ENCODE peak calls at places on chromosome 14, in four cellular contexts. B is mucosa of descending colon, M is fibroblast of lung, E is GM23338. H is an unnamed sample.

GRCh38 chr14:79051009-79051710 is 881.0 kb downstream of the NRXN3 start:
- DNase-seq in B (no peak), E (no peak), M (no peak), H (no peak)

GRCh38 chr14:79328863-79329262 is 882.4 kb downstream of the DIO2 start:
- DNase-seq in E (no peak), M (peak; percentile 17), B (no peak), H (peak; percentile 30)

GRCh38 chr14:94665121-94665520 is 52.9 kb downstream of the SERPINA3 start:
- DNase-seq in M (peak; percentile 32), B (no peak), E (no peak), H (peak; percentile 60)

GRCh38 chr14:50070840-50071548 is 45.4 kb downstream of the VCPKMT start:
- DNase-seq in M (no peak), B (no peak), E (no peak), H (no peak)

GRCh38 chr14:101153691-101154090 is 250.2 kb upstream of the RTL1 start:
- DNase-seq in E (no peak), M (no peak), B (no peak), H (no peak)

GRCh38 chr14:79016828-79017505 is 846.8 kb downstream of the NRXN3 start:
- DNase-seq in M (peak; percentile 77), B (no peak), E (no peak), H (peak; percentile 95)

GRCh38 chr14:34616360-34616759 is 13.6 kb downstream of the SNX6 start:
- DNase-seq in B (no peak), E (no peak), M (no peak), H (no peak)

GRCh38 chr14:101734241-101734847 is 27.2 kb upstream of the PPP2R5C start:
- DNase-seq in M (no peak), E (no peak), B (peak; percentile 40), H (no peak)

GRCh38 chr14:51501746-51502145 is 150.0 kb upstream of the FRMD6 start:
- DNase-seq in E (no peak), B (no peak), M (no peak), H (no peak)

GRCh38 chr14:93951798-93952540 is 24.4 kb downstream of the ASB2 start:
- DNase-seq in B (no peak), M (no peak), E (no peak), H (no peak)

GRCh38 chr14:54683882-54684794 is 117.2 kb downstream of the SAMD4A start:
- DNase-seq in E (peak; percentile 77), M (peak; percentile 78), B (no peak), H (peak; percentile 81)

GRCh38 chr14:20686386-20687143 is 2.0 kb upstream of the ANG start:
- DNase-seq in M (peak; percentile 4), B (no peak), E (no peak), H (no peak)

GRCh38 chr14:80216818-80217217 is 5.5 kb upstream of the DIO2 start:
- DNase-seq in B (no peak), E (no peak), M (no peak), H (peak; percentile 28)

GRCh38 chr14:49999216-49999761 is 106.4 kb downstream of the ARF6 start:
- DNase-seq in B (peak; percentile 93), M (peak; percentile 69), E (no peak), H (peak; percentile 83)

GRCh38 chr14:75306917-75307699 is 28.5 kb downstream of the FOS start:
- DNase-seq in B (no peak), E (peak; percentile 41), M (no peak), H (peak; percentile 56)

GRCh38 chr14:80781968-80782367 is 159.6 kb downstream of the CEP128 start:
- DNase-seq in B (no peak), M (no peak), E (no peak), H (peak; percentile 53)

GRCh38 chr14:106802413-106803364 is 1276.3 kb downstream of the TMEM121 start:
- DNase-seq in B (peak; percentile 51), M (no peak), E (no peak), H (no peak)

GRCh38 chr14:20631821-20632389 is 9.6 kb downstream of the OR6S1 start:
- DNase-seq in E (peak; percentile 68), B (peak; percentile 77), M (peak; percentile 53), H (peak; percentile 69)

GRCh38 chr14:64089920-64090319 is 204.3 kb downstream of the ESR2 start:
- DNase-seq in E (peak; percentile 79), B (no peak), M (peak; percentile 20), H (no peak)

GRCh38 chr14:22488522-22489246 is 100.3 kb downstream of the DAD1 start:
- DNase-seq in M (no peak), B (no peak), E (no peak), H (no peak)

GRCh38 chr14:67241416-67242362 is at the start of gene PALS1:
- DNase-seq in E (peak; percentile 70), M (peak; percentile 76), B (no peak), H (peak; percentile 91)

GRCh38 chr14:45377201-45377600 is 124.2 kb upstream of the MIS18BP1 start:
- DNase-seq in M (no peak), B (no peak), E (no peak), H (no peak)

GRCh38 chr14:40656301-40656700 is 950.4 kb upstream of the LRFN5 start:
- DNase-seq in M (no peak), B (no peak), E (no peak), H (no peak)

GRCh38 chr14:20714593-20715250 is 26.2 kb downstream of the ANG start:
- DNase-seq in M (peak; percentile 44), B (peak; percentile 75), E (no peak), H (peak; percentile 88)

GRCh38 chr14:63186453-63186852 is 17.8 kb upstream of the RHOJ start:
- DNase-seq in M (peak; percentile 84), E (no peak), B (no peak), H (peak; percentile 82)

GRCh38 chr14:70707138-70708038 is 65.7 kb downstream of the TTC9 start:
- DNase-seq in M (no peak), B (no peak), E (peak; percentile 30), H (peak; percentile 89)

GRCh38 chr14:32417956-32418552 is 89.0 kb downstream of the AKAP6 start:
- DNase-seq in E (no peak), M (peak; percentile 64), B (no peak), H (peak; percentile 70)

GRCh38 chr14:78721756-78722455 is 551.7 kb downstream of the NRXN3 start:
- DNase-seq in B (no peak), M (no peak), E (no peak), H (no peak)

GRCh38 chr14:72574687-72575086 is 319.2 kb downstream of the DPF3 start:
- DNase-seq in M (no peak), B (no peak), E (no peak), H (no peak)

GRCh38 chr14:54348001-54348611 is 48.7 kb upstream of the CDKN3 start:
- DNase-seq in M (peak; percentile 64), B (no peak), E (peak; percentile 88), H (peak; percentile 70)

GRCh38 chr14:101504096-101504948 is 57.0 kb upstream of the DIO3 start:
- DNase-seq in B (no peak), M (no peak), E (no peak), H (no peak)

GRCh38 chr14:54253195-54253947 is 143.4 kb upstream of the CDKN3 start:
- DNase-seq in B (no peak), M (peak; percentile 63), E (no peak), H (peak; percentile 82)

GRCh38 chr14:100578552-100578951 is 8.7 kb downstream of the BEGAIN start:
- DNase-seq in E (no peak), M (peak; percentile 10), B (no peak), H (peak; percentile 27)

GRCh38 chr14:37116933-37117844 is 55.2 kb downstream of the SLC25A21 start:
- DNase-seq in B (no peak), E (peak; percentile 32), M (peak; percentile 73), H (peak; percentile 91)
- TF ChIP-seq CTCF in B (no peak), E (peak; percentile 50), M (peak; percentile 49), H (peak; percentile 78)

DNA sequence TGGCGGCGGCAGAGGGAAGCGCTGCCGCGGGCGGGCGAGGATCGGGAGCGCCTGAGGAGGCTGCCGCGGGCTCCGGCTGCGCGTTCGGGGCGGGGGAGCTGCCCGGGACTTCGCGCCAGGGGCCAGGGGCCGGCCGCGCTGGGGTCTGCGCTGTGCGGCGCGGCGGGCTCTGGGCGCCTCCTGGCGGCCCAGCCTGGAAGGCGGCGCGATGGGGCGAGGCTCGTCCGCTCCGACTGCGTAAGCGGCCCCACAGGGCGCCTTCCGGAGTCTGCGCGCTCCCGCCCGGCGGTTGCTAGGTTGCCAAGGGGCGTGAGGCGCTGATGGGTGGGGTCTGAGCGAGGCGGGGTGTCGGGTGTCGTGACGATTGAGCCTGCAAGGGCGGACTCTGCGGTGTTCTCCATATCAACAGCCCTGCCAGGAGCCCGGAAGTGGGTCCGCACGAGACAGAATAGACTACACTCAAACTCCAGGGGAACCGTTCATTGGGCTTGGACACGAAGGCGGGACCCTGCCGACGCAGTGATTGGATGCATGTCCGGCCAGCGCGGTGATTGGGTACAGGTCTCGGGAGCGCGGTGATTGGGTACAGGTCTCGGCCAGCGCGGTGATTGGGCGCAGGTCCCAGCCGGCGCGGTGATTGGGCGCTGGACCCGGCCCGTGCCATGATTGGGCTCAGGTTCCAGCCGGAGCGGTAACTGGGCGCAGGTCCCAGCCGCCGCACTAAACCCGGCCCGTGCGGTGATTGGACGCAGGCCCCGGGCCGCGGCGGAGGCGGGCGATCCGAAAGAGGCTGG is at the start of gene TEDC1:
- DNase-seq in B (peak; percentile 100), E (peak; percentile 99), M (peak; percentile 100), H (peak; percentile 100)
- TF ChIP-seq CTCF in B (peak; percentile 94), E (peak; percentile 69), M (peak; percentile 44), H (peak; percentile 56)

GRCh38 chr14:55867726-55868125 is 250.5 kb upstream of the PELI2 start:
- DNase-seq in B (no peak), E (no peak), M (no peak), H (peak; percentile 14)

GRCh38 chr14:55869397-55870049 is 248.7 kb upstream of the PELI2 start:
- DNase-seq in E (no peak), M (no peak), B (no peak), H (no peak)

GRCh38 chr14:55864890-55865655 is 253.1 kb upstream of the PELI2 start:
- DNase-seq in M (no peak), B (no peak), E (peak; percentile 81), H (no peak)
- TF ChIP-seq CTCF in M (no peak), B (no peak), E (peak; percentile 80), H (peak; percentile 39)

DNA sequence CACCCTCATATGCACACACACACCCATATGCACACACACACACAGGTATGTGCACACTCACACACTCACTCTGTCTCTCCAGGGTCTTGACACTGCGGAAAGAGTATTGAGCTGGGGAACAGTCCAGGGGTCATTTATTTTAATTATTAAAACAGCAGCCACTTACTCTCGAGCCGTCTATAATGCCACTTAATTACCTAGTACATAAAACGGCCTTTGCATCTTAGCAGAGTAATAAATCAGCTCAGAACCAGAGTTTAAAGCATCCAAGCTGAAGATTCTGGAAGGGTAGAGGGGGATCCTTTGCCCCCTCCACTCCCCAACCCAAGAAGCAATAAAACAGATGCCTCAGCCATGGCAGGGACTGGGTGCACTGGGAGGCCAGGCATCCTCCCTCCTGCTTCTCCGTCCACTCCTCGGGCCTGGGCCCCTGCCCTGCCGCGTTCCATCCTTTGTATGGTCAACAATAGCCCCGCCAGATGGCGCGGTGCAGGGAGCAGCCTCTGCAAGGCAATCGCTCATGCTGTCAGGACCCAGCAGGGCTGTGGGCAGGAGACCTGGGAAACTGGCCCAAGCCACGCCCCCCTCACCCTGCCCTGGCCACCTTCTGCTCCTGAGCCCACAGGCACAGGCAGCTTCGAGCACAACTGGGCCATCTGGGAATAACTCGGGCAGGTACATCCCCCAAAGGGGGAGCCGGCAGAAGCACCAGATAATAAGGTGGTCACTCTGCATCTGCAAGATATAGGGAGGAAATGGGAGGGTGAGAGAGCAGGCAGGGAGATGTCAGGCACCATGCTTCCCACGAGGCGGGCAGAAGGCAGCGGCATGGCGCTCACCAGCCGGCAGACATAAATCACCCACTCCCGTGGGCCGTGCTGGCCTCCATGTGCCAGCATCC is 40.9 kb downstream of the CCDC85C start:
- DNase-seq in M (peak; percentile 72), B (peak; percentile 86), E (peak; percentile 96), H (peak; percentile 76)
- TF ChIP-seq CTCF in M (no peak), B (no peak), E (peak; percentile 82), H (peak; percentile 79)

GRCh38 chr14:91060472-91061308 is at the start of gene RPS6KA5:
- DNase-seq in M (peak; percentile 100), B (peak; percentile 100), E (peak; percentile 100), H (peak; percentile 100)
- TF ChIP-seq CTCF in M (no peak), B (no peak), E (no peak), H (no peak)

H was measured in choroid plexus epithelial cell.